ENCODE peak calls at places on chromosome 5, in four cellular contexts. One of them, this sample, is unnamed.
A peak's percentile ranks its signal among the peaks of the same experiment; 100 is the strongest.

GRCh38 chr5:67094476-67095300 is 101.9 kb downstream of the CD180 start:
- DNase-seq in left ventricle myocardium inferior: no peak
- DNase-seq in MM.1S: no peak
- DNase-seq in upper lobe of right lung: no peak
- DNase-seq in this sample: no peak

GRCh38 chr5:34699155-34700077 is 43.3 kb downstream of the RAI14 start:
- DNase-seq in left ventricle myocardium inferior: no peak
- DNase-seq in MM.1S: no peak
- DNase-seq in upper lobe of right lung: no peak
- DNase-seq in this sample: no peak

GRCh38 chr5:10457682-10458574 is 16.2 kb downstream of the ROPN1L start:
- DNase-seq in upper lobe of right lung: no peak
- DNase-seq in MM.1S: no peak
- DNase-seq in left ventricle myocardium inferior: peak; percentile 34
- DNase-seq in this sample: no peak

GRCh38 chr5:149803641-149804468 is 73.7 kb downstream of the PPARGC1B start:
- DNase-seq in left ventricle myocardium inferior: no peak
- DNase-seq in MM.1S: no peak
- DNase-seq in upper lobe of right lung: no peak
- DNase-seq in this sample: no peak

GRCh38 chr5:39794511-39794910 is 369.7 kb upstream of the DAB2 start:
- DNase-seq in upper lobe of right lung: no peak
- DNase-seq in left ventricle myocardium inferior: no peak
- DNase-seq in MM.1S: no peak
- DNase-seq in this sample: no peak

GRCh38 chr5:96966801-96967200 is 30.9 kb downstream of the LNPEP start:
- DNase-seq in upper lobe of right lung: no peak
- DNase-seq in left ventricle myocardium inferior: no peak
- DNase-seq in MM.1S: no peak
- DNase-seq in this sample: no peak

GRCh38 chr5:83440826-83441225 is 30.7 kb upstream of the VCAN start:
- DNase-seq in MM.1S: no peak
- DNase-seq in upper lobe of right lung: no peak
- DNase-seq in left ventricle myocardium inferior: no peak
- DNase-seq in this sample: no peak

GRCh38 chr5:145925353-145925752 is 11.0 kb upstream of the SH3RF2 start:
- DNase-seq in upper lobe of right lung: no peak
- DNase-seq in left ventricle myocardium inferior: no peak
- DNase-seq in MM.1S: no peak
- DNase-seq in this sample: no peak

GRCh38 chr5:86909461-86909881 is 291.7 kb downstream of the COX7C start:
- DNase-seq in MM.1S: no peak
- DNase-seq in left ventricle myocardium inferior: no peak
- DNase-seq in upper lobe of right lung: no peak
- DNase-seq in this sample: no peak

GRCh38 chr5:78597858-78598415 is 50.6 kb downstream of the LHFPL2 start:
- DNase-seq in MM.1S: no peak
- DNase-seq in left ventricle myocardium inferior: no peak
- DNase-seq in upper lobe of right lung: no peak
- DNase-seq in this sample: no peak

GRCh38 chr5:8208307-8208706 is 339.4 kb downstream of the MTRR start:
- DNase-seq in MM.1S: no peak
- DNase-seq in left ventricle myocardium inferior: no peak
- DNase-seq in upper lobe of right lung: no peak
- DNase-seq in this sample: no peak

GRCh38 chr5:67815455-67816391 is 399.8 kb upstream of the PIK3R1 start:
- DNase-seq in left ventricle myocardium inferior: peak; percentile 22
- DNase-seq in upper lobe of right lung: no peak
- DNase-seq in MM.1S: no peak
- DNase-seq in this sample: no peak

GRCh38 chr5:56977034-56977433 is 25.1 kb upstream of the MIER3 start:
- DNase-seq in upper lobe of right lung: no peak
- DNase-seq in left ventricle myocardium inferior: no peak
- DNase-seq in MM.1S: no peak
- DNase-seq in this sample: no peak

GRCh38 chr5:14935341-14935740 is 63.8 kb upstream of the ANKH start:
- DNase-seq in left ventricle myocardium inferior: no peak
- DNase-seq in upper lobe of right lung: no peak
- DNase-seq in MM.1S: no peak
- DNase-seq in this sample: no peak

GRCh38 chr5:99706160-99706559 is 777.4 kb upstream of the CHD1 start:
- DNase-seq in MM.1S: no peak
- DNase-seq in left ventricle myocardium inferior: no peak
- DNase-seq in upper lobe of right lung: no peak
- DNase-seq in this sample: no peak

GRCh38 chr5:95916687-95917085 is 45.0 kb downstream of the ELL2 start:
- DNase-seq in left ventricle myocardium inferior: no peak
- DNase-seq in upper lobe of right lung: no peak
- DNase-seq in MM.1S: no peak
- DNase-seq in this sample: no peak

GRCh38 chr5:122943050-122943698 is 93.4 kb downstream of the PPIC start:
- DNase-seq in left ventricle myocardium inferior: no peak
- DNase-seq in upper lobe of right lung: no peak
- DNase-seq in MM.1S: no peak
- DNase-seq in this sample: no peak

GRCh38 chr5:89662499-89662898 is 747.1 kb downstream of the CETN3 start:
- DNase-seq in upper lobe of right lung: no peak
- DNase-seq in left ventricle myocardium inferior: no peak
- DNase-seq in MM.1S: no peak
- DNase-seq in this sample: no peak

GRCh38 chr5:1660037-1660400 is 136.3 kb upstream of the LPCAT1 start:
- DNase-seq in left ventricle myocardium inferior: no peak
- DNase-seq in upper lobe of right lung: peak; percentile 60
- DNase-seq in MM.1S: no peak
- DNase-seq in this sample: peak; percentile 55

GRCh38 chr5:166810721-166811120 is 1480.7 kb upstream of the WWC1 start:
- DNase-seq in left ventricle myocardium inferior: no peak
- DNase-seq in upper lobe of right lung: no peak
- DNase-seq in MM.1S: no peak
- DNase-seq in this sample: no peak

GRCh38 chr5:143194206-143194605 is 209.3 kb downstream of the NR3C1 start:
- DNase-seq in MM.1S: no peak
- DNase-seq in left ventricle myocardium inferior: no peak
- DNase-seq in upper lobe of right lung: no peak
- DNase-seq in this sample: no peak

GRCh38 chr5:122874179-122874875 is 28.9 kb downstream of the SNX24 start:
- DNase-seq in MM.1S: no peak
- DNase-seq in left ventricle myocardium inferior: no peak
- DNase-seq in upper lobe of right lung: no peak
- DNase-seq in this sample: no peak

GRCh38 chr5:150112211-150113046 is 26.1 kb upstream of the CSF1R start:
- DNase-seq in MM.1S: no peak
- DNase-seq in upper lobe of right lung: peak; percentile 65
- DNase-seq in left ventricle myocardium inferior: peak; percentile 52
- DNase-seq in this sample: no peak

GRCh38 chr5:160789219-160789820 is 62.7 kb downstream of the ATP10B start:
- DNase-seq in upper lobe of right lung: no peak
- DNase-seq in left ventricle myocardium inferior: no peak
- DNase-seq in MM.1S: no peak
- DNase-seq in this sample: no peak

GRCh38 chr5:107831612-107832395 is 161.1 kb upstream of the EFNA5 start:
- DNase-seq in left ventricle myocardium inferior: no peak
- DNase-seq in upper lobe of right lung: no peak
- DNase-seq in MM.1S: no peak
- DNase-seq in this sample: no peak

GRCh38 chr5:58076473-58077257 is 383.2 kb downstream of the PLK2 start:
- DNase-seq in left ventricle myocardium inferior: no peak
- DNase-seq in upper lobe of right lung: no peak
- DNase-seq in MM.1S: no peak
- DNase-seq in this sample: no peak

GRCh38 chr5:6812800-6813731 is 99.8 kb downstream of the TENT4A start:
- DNase-seq in MM.1S: no peak
- DNase-seq in upper lobe of right lung: no peak
- DNase-seq in left ventricle myocardium inferior: no peak
- DNase-seq in this sample: peak; percentile 78

GRCh38 chr5:157464518-157465171 is 4.6 kb downstream of the NIPAL4 start:
- DNase-seq in MM.1S: no peak
- DNase-seq in upper lobe of right lung: no peak
- DNase-seq in left ventricle myocardium inferior: no peak
- DNase-seq in this sample: no peak

GRCh38 chr5:172683696-172684464 is 42.8 kb downstream of the NEURL1B start:
- DNase-seq in left ventricle myocardium inferior: no peak
- DNase-seq in upper lobe of right lung: no peak
- DNase-seq in MM.1S: no peak
- DNase-seq in this sample: no peak

GRCh38 chr5:2860101-2860500 is 108.6 kb upstream of the IRX2 start:
- DNase-seq in upper lobe of right lung: no peak
- DNase-seq in MM.1S: no peak
- DNase-seq in left ventricle myocardium inferior: no peak
- DNase-seq in this sample: no peak

GRCh38 chr5:136084698-136085097 is 47.9 kb upstream of the SMAD5 start:
- DNase-seq in upper lobe of right lung: no peak
- DNase-seq in left ventricle myocardium inferior: peak; percentile 69
- DNase-seq in MM.1S: no peak
- DNase-seq in this sample: peak; percentile 80

GRCh38 chr5:122089614-122090013 is 11.6 kb upstream of the LOX start:
- DNase-seq in MM.1S: peak; percentile 46
- DNase-seq in left ventricle myocardium inferior: no peak
- DNase-seq in upper lobe of right lung: no peak
- DNase-seq in this sample: no peak

DNA sequence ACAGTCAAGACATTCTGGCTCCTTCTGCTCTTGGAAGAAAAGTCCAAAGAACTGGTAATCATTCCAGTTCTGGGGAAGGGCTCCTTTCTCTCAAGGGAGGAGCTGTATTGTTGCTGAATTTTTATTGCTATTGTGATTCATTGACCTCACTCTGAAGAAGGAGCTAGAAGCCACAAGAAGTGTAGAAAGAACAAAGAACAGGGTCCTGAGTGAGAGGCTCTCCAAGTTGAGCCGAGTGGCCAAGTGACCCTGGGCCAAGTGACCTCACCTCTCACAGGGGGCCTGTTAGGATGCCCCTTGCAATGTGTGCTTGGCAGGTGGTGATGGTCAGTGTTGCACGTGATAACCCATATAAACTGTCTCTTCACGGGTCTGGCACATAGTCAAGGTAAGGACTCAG is 173.3 kb downstream of the FGF18 start:
- DNase-seq in MM.1S: no peak
- DNase-seq in left ventricle myocardium inferior: no peak
- DNase-seq in upper lobe of right lung: no peak
- DNase-seq in this sample: no peak
- H3K4me3 ChIP-seq in MM.1S: no peak overlapping the region
- H3K4me3 ChIP-seq in left ventricle myocardium inferior: no peak overlapping the region
- H3K4me3 ChIP-seq in upper lobe of right lung: no peak overlapping the region
- H3K4me3 ChIP-seq in this sample: no peak overlapping the region

DNA sequence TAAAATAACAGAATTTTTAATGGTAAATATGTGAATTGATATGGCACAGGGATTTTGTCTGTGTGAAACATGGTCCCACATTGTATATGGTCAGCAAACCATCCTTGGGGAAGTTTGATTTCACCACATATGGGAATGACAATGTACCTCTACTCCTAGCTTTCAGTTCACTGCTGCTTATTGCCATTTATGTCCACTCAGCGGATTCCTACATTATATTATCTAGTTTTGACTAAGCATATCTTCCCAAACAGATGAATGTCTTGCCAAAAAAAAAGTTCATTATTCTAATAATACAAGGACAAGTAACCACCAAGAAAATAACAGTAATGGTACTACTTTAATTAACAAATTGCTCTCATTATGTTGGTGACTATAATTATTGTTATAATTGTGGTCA is 1521.6 kb downstream of the MAT2B start:
- DNase-seq in upper lobe of right lung: no peak
- DNase-seq in MM.1S: no peak
- DNase-seq in left ventricle myocardium inferior: no peak
- DNase-seq in this sample: no peak
- H3K27ac ChIP-seq in upper lobe of right lung: no peak overlapping the region
- H3K27ac ChIP-seq in MM.1S: no peak overlapping the region
- H3K27ac ChIP-seq in left ventricle myocardium inferior: no peak overlapping the region
- H3K27ac ChIP-seq in this sample: no peak overlapping the region

GRCh38 chr5:5145651-5146529 is 5.8 kb downstream of the ADAMTS16 start:
- DNase-seq in left ventricle myocardium inferior: no peak
- DNase-seq in upper lobe of right lung: no peak
- DNase-seq in MM.1S: no peak
- DNase-seq in this sample: no peak
- H3K4me3 ChIP-seq in left ventricle myocardium inferior: no peak overlapping the region
- H3K4me3 ChIP-seq in upper lobe of right lung: no peak overlapping the region
- H3K4me3 ChIP-seq in MM.1S: no peak overlapping the region
- H3K4me3 ChIP-seq in this sample: no peak overlapping the region

DNA sequence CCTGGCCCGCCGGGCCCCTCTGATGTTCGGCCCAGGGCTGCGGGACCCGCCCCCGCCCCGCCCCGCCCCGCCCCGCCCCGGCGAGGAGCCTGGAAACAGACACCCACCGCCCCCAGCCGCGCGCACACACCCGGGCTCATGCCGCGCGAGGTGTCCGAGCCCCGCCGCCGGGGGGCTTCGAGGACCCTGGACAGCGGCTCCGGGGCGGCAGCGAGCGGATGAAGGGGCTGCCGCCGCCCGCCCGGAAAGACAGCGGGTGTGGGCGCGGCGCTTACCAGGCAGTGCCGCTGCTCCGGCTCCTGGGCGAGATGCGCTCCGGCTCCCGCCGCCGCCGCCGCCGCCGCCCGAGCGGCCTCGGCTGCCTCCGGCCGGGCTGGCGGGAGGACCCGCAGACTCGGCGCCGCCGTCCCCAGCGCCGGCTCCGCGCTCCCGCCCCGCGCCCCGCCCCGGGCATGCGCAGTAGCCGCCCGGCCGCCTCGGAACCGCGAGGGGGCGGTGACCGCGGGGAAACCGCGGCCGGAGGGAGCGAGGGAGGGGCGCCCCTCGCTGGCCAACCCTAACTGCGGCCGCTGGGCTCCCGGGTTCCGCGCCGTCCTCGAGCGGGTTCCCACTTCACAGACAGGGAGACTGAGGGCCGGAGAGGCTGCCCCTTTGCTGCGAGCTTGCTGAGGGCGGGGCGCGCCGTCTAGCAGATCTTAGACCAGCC is at the start of gene GPRIN1:
- DNase-seq in left ventricle myocardium inferior: peak; percentile 48
- DNase-seq in MM.1S: peak; percentile 74
- DNase-seq in upper lobe of right lung: peak; percentile 75
- DNase-seq in this sample: peak; percentile 34
- H3K27ac ChIP-seq in left ventricle myocardium inferior: peak within 1 kb of the TSS; percentile 33
- H3K27ac ChIP-seq in MM.1S: no peak within 1 kb of the TSS
- H3K27ac ChIP-seq in upper lobe of right lung: no peak within 1 kb of the TSS
- H3K27ac ChIP-seq in this sample: no peak within 1 kb of the TSS

GRCh38 chr5:101626572-101626971 is 669.5 kb downstream of the SLCO4C1 start:
- DNase-seq in left ventricle myocardium inferior: no peak
- DNase-seq in MM.1S: no peak
- DNase-seq in upper lobe of right lung: no peak
- DNase-seq in this sample: no peak
- H3K4me3 ChIP-seq in left ventricle myocardium inferior: no peak overlapping the region
- H3K4me3 ChIP-seq in MM.1S: no peak overlapping the region
- H3K4me3 ChIP-seq in upper lobe of right lung: no peak overlapping the region
- H3K4me3 ChIP-seq in this sample: no peak overlapping the region

GRCh38 chr5:129903466-129904101 is 681 bp upstream of the CHSY3 start:
- DNase-seq in left ventricle myocardium inferior: no peak
- DNase-seq in upper lobe of right lung: no peak
- DNase-seq in MM.1S: no peak
- DNase-seq in this sample: no peak
- H3K27ac ChIP-seq in left ventricle myocardium inferior: peak overlapping the region; percentile 73
- H3K27ac ChIP-seq in upper lobe of right lung: peak overlapping the region; percentile 84
- H3K27ac ChIP-seq in MM.1S: no peak overlapping the region
- H3K27ac ChIP-seq in this sample: peak overlapping the region; percentile 22

DNA sequence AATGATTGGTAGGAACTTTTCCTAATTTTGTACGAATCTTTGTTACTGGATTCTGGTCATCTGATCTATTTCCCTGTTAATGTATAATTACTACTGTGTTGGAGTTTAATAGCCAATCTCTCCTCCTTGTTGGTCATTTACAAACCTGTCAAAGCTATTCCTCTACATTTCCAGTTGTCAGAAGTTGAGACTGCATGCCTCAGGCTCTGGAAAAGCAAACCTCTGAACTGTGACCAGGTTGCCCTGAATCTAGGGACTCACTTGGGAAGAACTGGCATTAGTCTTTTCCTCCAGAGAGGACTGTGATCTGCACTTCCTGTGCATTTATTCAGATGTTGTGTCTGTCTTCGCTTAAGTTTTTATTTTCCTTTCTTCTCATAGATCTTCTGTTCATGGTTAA is 16.1 kb downstream of the PDLIM4 start:
- DNase-seq in MM.1S: no peak
- DNase-seq in upper lobe of right lung: no peak
- DNase-seq in left ventricle myocardium inferior: no peak
- DNase-seq in this sample: no peak
- H3K4me3 ChIP-seq in MM.1S: no peak overlapping the region
- H3K4me3 ChIP-seq in upper lobe of right lung: no peak overlapping the region
- H3K4me3 ChIP-seq in left ventricle myocardium inferior: no peak overlapping the region
- H3K4me3 ChIP-seq in this sample: no peak overlapping the region